ENCODE peak calls at places on chromosomes 3 and 15, in five cellular contexts. U is astrocyte, K is GM06990, X is tibial artery, J is coronary artery. T is an unnamed sample.

GRCh38 chr15:80697316-80697715 is 2.2 kb downstream of the ABHD17C start:
- DNase-seq in U (no peak), X (no peak), J (no peak), K (no peak), T (no peak)

GRCh38 chr3:187021748-187022402 is 91.5 kb downstream of the ST6GAL1 start:
- DNase-seq in U (no peak), K (peak; percentile 74), X (no peak), J (no peak), T (no peak)

GRCh38 chr3:124269619-124270018 is 277.7 kb upstream of the ROPN1 start:
- DNase-seq in U (no peak), X (no peak), K (no peak), J (no peak), T (no peak)

GRCh38 chr15:68639926-68640600 is 61.3 kb downstream of the CORO2B start:
- DNase-seq in J (no peak), K (no peak), U (no peak), X (no peak), T (no peak)

GRCh38 chr3:187188931-187189330 is 8.4 kb upstream of the RTP1 start:
- DNase-seq in X (no peak), K (no peak), U (peak; percentile 43), J (no peak), T (no peak)

GRCh38 chr15:78291052-78291451 is 8.4 kb downstream of the SKIC8 start:
- DNase-seq in J (no peak), X (no peak), K (no peak), U (no peak), T (no peak)

GRCh38 chr3:13621381-13622221 is 72.7 kb downstream of the FBLN2 start:
- DNase-seq in X (no peak), U (no peak), J (no peak), K (no peak), T (no peak)

GRCh38 chr3:14560110-14560509 is 20.0 kb upstream of the GRIP2 start:
- DNase-seq in X (no peak), U (no peak), J (no peak), K (no peak), T (no peak)

GRCh38 chr3:66931286-66931685 is 66.8 kb upstream of the KBTBD8 start:
- DNase-seq in K (no peak), U (no peak), X (no peak), J (no peak), T (no peak)

GRCh38 chr15:47551079-47551478 is 166.2 kb upstream of the SEMA6D start:
- DNase-seq in K (no peak), U (no peak), X (no peak), J (no peak), T (no peak)

GRCh38 chr3:143536817-143537535 is 311.3 kb downstream of the SLC9A9 start:
- DNase-seq in U (peak; percentile 63), X (no peak), J (no peak), K (no peak), T (no peak)

GRCh38 chr3:16013563-16013962 is 160.9 kb upstream of the GALNT15 start:
- DNase-seq in K (no peak), J (no peak), X (no peak), U (peak; percentile 54), T (no peak)

GRCh38 chr3:144275005-144275404 is 303.4 kb downstream of the DIPK2A start:
- DNase-seq in X (no peak), K (no peak), J (no peak), U (no peak), T (no peak)

GRCh38 chr3:45131201-45131600 is 15.0 kb downstream of the CDCP1 start:
- DNase-seq in K (no peak), J (no peak), U (no peak), X (no peak), T (no peak)

GRCh38 chr3:178022599-178022998 is 513.6 kb upstream of the KCNMB2 start:
- DNase-seq in J (no peak), X (no peak), K (no peak), U (peak; percentile 16), T (no peak)

GRCh38 chr15:24761704-24762302 is 86.2 kb downstream of the NPAP1 start:
- DNase-seq in K (no peak), U (peak; percentile 1), X (no peak), J (no peak), T (no peak)

GRCh38 chr3:178752843-178753242 is 216.6 kb downstream of the KCNMB2 start:
- DNase-seq in U (no peak), J (no peak), X (no peak), K (no peak), T (no peak)

GRCh38 chr15:87155771-87156170 is 1076.1 kb downstream of the AGBL1 start:
- DNase-seq in K (no peak), X (no peak), J (no peak), U (peak; percentile 39), T (no peak)

GRCh38 chr3:69081583-69082262 is 1.6 kb upstream of the UBA3 start:
- DNase-seq in X (no peak), K (no peak), U (peak; percentile 51), J (no peak), T (no peak)

GRCh38 chr15:37773111-37773860 is 161.2 kb upstream of the TMCO5A start:
- DNase-seq in X (no peak), U (peak; percentile 93), J (no peak), K (no peak), T (no peak)

GRCh38 chr15:51736646-51737537 is 563 bp downstream of the LYSMD2 start:
- DNase-seq in J (no peak), K (peak; percentile 72), X (peak; percentile 29), U (no peak), T (no peak)

GRCh38 chr3:120780977-120781376 is 38.4 kb downstream of the GTF2E1 start:
- DNase-seq in J (no peak), K (peak; percentile 70), X (peak; percentile 18), U (peak; percentile 91), T (no peak)

GRCh38 chr3:72791132-72791531 is 57.1 kb downstream of the SHQ1 start:
- DNase-seq in X (no peak), J (no peak), K (no peak), U (no peak), T (no peak)

GRCh38 chr15:35540885-35541284 is 5.1 kb downstream of the DPH6 start:
- DNase-seq in J (no peak), U (peak; percentile 69), X (no peak), K (no peak), T (no peak)

GRCh38 chr3:62051506-62051905 is 321.8 kb downstream of the FEZF2 start:
- DNase-seq in J (no peak), X (no peak), U (no peak), K (no peak), T (no peak)

GRCh38 chr3:138124689-138125420 is 7.3 kb downstream of the A4GNT start:
- DNase-seq in J (no peak), K (no peak), U (peak; percentile 66), X (no peak), T (peak; percentile 70)

GRCh38 chr3:138114431-138114918 is 933 bp downstream of the DZIP1L start:
- DNase-seq in X (no peak), U (peak; percentile 29), K (no peak), J (no peak), T (no peak)

GRCh38 chr3:138114988-138115971 is at the start of gene DZIP1L:
- DNase-seq in K (peak; percentile 46), X (peak; percentile 67), J (peak; percentile 86), U (peak; percentile 65), T (no peak)

GRCh38 chr3:138124188-138124587 is 8.0 kb downstream of the A4GNT start:
- DNase-seq in K (no peak), J (no peak), U (no peak), X (no peak), T (no peak)

DNA sequence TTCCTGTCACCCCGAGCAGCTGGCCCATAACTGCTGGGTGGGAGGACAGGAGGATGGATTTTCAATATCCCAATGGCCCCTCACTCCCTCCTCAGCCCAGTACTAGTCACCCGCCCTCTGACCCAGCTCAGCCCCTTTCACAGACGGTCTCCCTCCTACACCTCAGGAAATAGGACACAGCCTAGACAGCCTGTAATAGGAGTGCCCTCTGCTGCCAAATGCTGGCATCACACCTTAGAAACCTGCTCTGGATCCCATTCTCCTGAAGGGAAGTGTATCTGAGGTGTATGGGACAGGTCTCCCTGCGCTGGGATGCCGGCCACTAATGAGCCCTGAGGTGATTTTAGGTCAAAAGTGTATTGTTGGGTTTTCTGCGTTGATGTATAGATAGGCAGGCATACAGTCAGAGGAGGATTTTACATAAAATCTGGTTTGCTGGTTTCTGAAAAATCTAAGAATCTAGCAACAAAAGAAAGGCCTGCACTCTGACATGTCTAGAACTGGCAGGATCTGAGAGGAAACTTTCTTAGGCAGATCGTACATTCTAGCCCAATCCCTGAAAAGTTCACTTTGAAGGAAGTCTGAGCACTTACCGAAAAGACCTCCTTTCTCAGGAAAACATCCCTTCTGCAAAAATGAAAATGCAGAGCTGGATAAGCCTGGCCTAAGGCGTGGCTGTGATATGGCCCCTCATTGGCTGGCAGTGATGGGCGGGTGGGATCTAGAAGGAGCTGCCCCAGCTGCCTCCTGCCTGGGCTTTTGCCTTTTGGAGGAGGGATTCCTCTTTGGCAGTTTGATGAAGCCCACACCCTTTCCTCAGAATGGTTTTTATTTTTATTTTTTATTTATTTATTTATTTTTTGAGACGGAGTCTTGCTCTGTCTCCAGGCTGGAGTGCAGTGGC is 3.7 kb upstream of the DZIP1L start:
- DNase-seq in U (peak; percentile 34), X (peak; percentile 82), J (no peak), K (no peak), T (peak; percentile 91)
- TF ChIP-seq CTCF in U (peak; percentile 89), X (peak; percentile 74), J (peak; percentile 75), K (peak; percentile 90), T (peak; percentile 91)

DNA sequence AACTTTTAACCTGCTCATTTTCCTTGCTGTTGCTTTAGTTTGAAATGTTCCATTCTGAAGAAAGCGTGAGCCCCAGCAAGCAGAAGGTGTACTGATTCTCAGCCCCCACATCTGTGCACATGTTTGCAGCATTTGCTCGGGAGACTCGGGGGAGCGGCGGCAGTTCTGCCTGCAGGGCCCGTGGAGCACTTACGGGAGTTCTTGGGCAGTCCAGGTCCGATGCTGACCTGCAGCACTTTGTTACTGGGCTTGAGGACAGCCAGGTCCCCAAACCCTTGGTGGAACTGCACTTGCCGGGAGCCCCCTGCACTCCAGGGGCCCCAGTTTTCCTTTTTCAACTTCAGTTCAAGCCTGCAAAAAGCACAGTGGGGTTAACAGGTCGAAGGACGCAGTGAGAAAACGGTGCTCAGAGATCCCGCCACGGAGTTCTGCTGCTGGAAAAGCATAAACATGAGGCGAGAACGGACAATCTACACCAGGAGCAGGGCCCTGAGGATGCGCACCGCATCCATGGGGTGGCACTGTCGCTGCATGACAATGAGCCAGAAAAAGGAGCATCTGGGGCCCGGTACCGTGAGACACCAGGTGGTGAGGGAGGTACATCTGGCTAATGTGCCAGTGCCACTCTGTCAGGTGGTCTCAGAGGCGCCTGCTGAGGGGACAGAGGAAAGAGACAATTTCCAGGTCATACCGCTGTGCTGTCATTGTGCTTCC is 45.6 kb upstream of the LDHAL6B start:
- DNase-seq in J (no peak), K (no peak), U (no peak), X (no peak), T (no peak)
- TF ChIP-seq CTCF in J (no peak), K (peak; percentile 13), U (peak; percentile 40), X (no peak), T (peak; percentile 57)

GRCh38 chr15:39685999-39686613 is 96.5 kb downstream of the FSIP1 start:
- DNase-seq in U (peak; percentile 32), K (no peak), J (no peak), X (peak; percentile 20), T (no peak)
- TF ChIP-seq CTCF in U (peak; percentile 75), K (peak; percentile 67), J (peak; percentile 71), X (peak; percentile 58), T (peak; percentile 88)

DNA sequence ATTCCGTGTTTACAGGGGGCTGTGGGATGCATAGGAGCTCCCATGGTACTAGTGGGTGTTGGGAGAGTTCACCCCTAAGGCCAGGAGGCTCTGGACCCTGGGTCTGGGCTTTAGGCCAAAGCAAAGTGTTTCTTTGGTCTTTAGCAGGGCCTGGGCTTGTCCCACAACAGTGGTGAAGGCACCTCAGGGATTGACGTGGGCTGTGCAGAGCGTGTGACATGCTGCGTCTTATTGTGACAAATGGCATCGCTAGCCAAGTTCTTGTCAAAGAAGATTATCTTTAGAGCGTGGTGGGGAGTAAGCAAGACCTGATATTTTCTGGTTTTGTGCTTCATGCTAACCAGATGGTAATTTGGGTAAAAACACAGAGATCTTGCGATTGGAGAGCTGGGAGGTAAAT is 170.1 kb downstream of the APBA2 start:
- DNase-seq in U (no peak), X (no peak), K (no peak), J (no peak), T (no peak)
- TF ChIP-seq CTCF in U (no peak), X (no peak), K (no peak), J (no peak), T (no peak)

T was measured in osteocyte.